ENCODE peak calls at places on chromosomes 6 and 20, in seven cellular contexts. V is right atrium auricular region, U is heart left ventricle, R is SK-N-SH, F is dorsolateral prefrontal cortex, T is PC-3, H is cardiac fibroblast. M is an unnamed sample.
A peak's percentile ranks its signal among the peaks of the same experiment; 100 is the strongest.

GRCh38 chr20:43579861-43580793 is 10.6 kb upstream of the IFT52 start:
- DNase-seq in V (no peak), U (no peak), R (no peak), F (no peak), T (peak; percentile 6), H (peak; percentile 43), M (no peak)

GRCh38 chr6:134123666-134124208 is 71.3 kb upstream of the SLC2A12 start:
- DNase-seq in V (no peak), U (no peak), R (peak; percentile 53), F (no peak), T (peak; percentile 74), H (peak; percentile 74), M (no peak)

GRCh38 chr20:58880994-58881752 is 28.7 kb downstream of the GNAS start:
- DNase-seq in V (no peak), U (no peak), R (no peak), F (no peak), T (peak; percentile 45), H (no peak), M (peak; percentile 45)

GRCh38 chr20:41783423-41784220 is 165.4 kb upstream of the CHD6 start:
- DNase-seq in V (no peak), U (no peak), R (no peak), F (no peak), T (no peak), H (no peak), M (no peak)

GRCh38 chr20:51318058-51318960 is 224.2 kb downstream of the NFATC2 start:
- DNase-seq in V (no peak), U (no peak), R (peak; percentile 78), F (no peak), T (peak; percentile 52), H (peak; percentile 24), M (no peak)

GRCh38 chr6:2770171-2770570 is 5.0 kb downstream of the WRNIP1 start:
- DNase-seq in V (no peak), U (peak; percentile 86), R (peak; percentile 71), F (no peak), T (no peak), H (no peak), M (no peak)

GRCh38 chr20:58746551-58747399 is 54.2 kb downstream of the NPEPL1 start:
- DNase-seq in V (peak; percentile 43), U (no peak), R (peak; percentile 31), F (no peak), T (no peak), H (peak; percentile 25), M (peak; percentile 43)

GRCh38 chr6:10531513-10531912 is 10.4 kb downstream of the GCNT2 start:
- DNase-seq in V (no peak), U (no peak), R (no peak), F (no peak), T (no peak), H (no peak), M (no peak)

GRCh38 chr6:113594726-113595125 is 262.4 kb upstream of the MARCKS start:
- DNase-seq in V (no peak), U (no peak), R (no peak), F (no peak), T (peak; percentile 1), H (no peak), M (no peak)

GRCh38 chr6:113596907-113597583 is 260.1 kb upstream of the MARCKS start:
- DNase-seq in V (no peak), U (peak; percentile 29), R (no peak), F (no peak), T (no peak), H (peak; percentile 39), M (no peak)

GRCh38 chr6:113596477-113596876 is 260.7 kb upstream of the MARCKS start:
- DNase-seq in V (no peak), U (no peak), R (no peak), F (no peak), T (no peak), H (no peak), M (no peak)

GRCh38 chr6:113598786-113599185 is 258.4 kb upstream of the MARCKS start:
- DNase-seq in V (no peak), U (no peak), R (no peak), F (no peak), T (no peak), H (no peak), M (no peak)

DNA sequence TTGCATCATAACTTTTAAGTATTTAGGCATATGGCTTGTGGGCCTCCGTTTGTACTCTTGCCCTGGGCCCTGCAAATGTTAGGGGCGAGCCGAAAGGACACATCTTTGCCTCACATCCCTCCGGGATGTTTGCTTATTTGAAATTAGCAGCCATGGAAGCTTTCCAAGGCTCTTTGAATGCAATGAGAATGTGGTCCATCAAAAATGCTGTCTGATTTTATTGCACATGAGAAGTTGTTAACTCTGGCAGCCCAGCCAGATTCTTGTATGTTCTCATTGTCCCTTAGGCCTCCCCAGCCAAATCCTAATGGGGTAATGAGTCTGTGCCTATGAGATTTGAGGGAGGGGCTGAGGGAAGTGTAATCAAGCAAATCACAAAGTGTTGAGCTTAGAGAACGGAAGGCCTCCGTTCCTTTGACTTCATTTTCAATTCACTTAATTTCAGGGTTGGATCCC is 261.2 kb upstream of the MARCKS start:
- DNase-seq in V (no peak), U (peak; percentile 31), R (no peak), F (no peak), T (no peak), H (peak; percentile 47), M (no peak)
- H3K4me3 ChIP-seq in V (no peak overlapping the region), U (no peak overlapping the region), R (no peak overlapping the region), F (no peak overlapping the region), T (no peak overlapping the region), H (no peak overlapping the region), M (no peak overlapping the region)

GRCh38 chr6:36945301-36945700 is 9.2 kb upstream of the PI16 start:
- DNase-seq in V (no peak), U (no peak), R (no peak), F (no peak), T (no peak), H (no peak), M (no peak)

GRCh38 chr6:36944650-36945049 is 9.9 kb upstream of the PI16 start:
- DNase-seq in V (no peak), U (no peak), R (no peak), F (no peak), T (no peak), H (no peak), M (peak; percentile 48)

GRCh38 chr6:36949636-36950035 is 4.9 kb upstream of the PI16 start:
- DNase-seq in V (no peak), U (no peak), R (no peak), F (no peak), T (peak; percentile 75), H (peak; percentile 32), M (no peak)

GRCh38 chr6:36947570-36948351 is 6.8 kb upstream of the PI16 start:
- DNase-seq in V (no peak), U (peak; percentile 12), R (no peak), F (peak; percentile 46), T (no peak), H (no peak), M (no peak)

DNA sequence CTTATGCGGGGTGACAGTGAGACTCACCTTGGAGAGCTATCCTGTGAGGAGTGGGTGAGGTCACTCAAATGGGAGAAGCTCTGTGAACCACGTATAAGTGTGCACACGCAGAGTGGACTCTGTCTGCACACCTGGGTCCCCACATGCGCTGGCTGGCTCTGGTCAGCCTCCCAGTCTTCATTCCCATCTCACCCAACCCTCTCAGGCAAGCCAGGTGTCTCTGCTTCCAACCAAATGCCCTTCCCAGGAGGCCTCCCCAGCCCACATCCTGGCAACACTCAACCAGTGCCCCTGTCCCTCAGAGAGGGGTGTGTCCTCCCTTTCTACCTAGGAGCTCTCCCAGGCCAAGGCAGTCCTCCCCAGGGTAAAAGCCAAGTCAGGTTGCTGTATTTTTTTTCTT is 8.0 kb upstream of the PI16 start:
- DNase-seq in V (no peak), U (no peak), R (no peak), F (no peak), T (no peak), H (no peak), M (peak; percentile 54)
- H3K4me3 ChIP-seq in V (no peak overlapping the region), U (no peak overlapping the region), R (no peak overlapping the region), F (no peak overlapping the region), T (no peak overlapping the region), H (no peak overlapping the region), M (no peak overlapping the region)

GRCh38 chr20:1953616-1954015 is 40.2 kb downstream of the PDYN start:
- DNase-seq in V (no peak), U (no peak), R (no peak), F (no peak), T (no peak), H (no peak), M (peak; percentile 71)

GRCh38 chr20:1951436-1952115 is 42.3 kb downstream of the PDYN start:
- DNase-seq in V (no peak), U (no peak), R (no peak), F (no peak), T (no peak), H (no peak), M (no peak)

GRCh38 chr20:1950836-1951235 is 43.0 kb downstream of the PDYN start:
- DNase-seq in V (no peak), U (no peak), R (no peak), F (no peak), T (no peak), H (no peak), M (peak; percentile 73)

GRCh38 chr20:1955289-1955688 is 38.6 kb downstream of the PDYN start:
- DNase-seq in V (peak; percentile 18), U (no peak), R (no peak), F (no peak), T (no peak), H (no peak), M (no peak)

DNA sequence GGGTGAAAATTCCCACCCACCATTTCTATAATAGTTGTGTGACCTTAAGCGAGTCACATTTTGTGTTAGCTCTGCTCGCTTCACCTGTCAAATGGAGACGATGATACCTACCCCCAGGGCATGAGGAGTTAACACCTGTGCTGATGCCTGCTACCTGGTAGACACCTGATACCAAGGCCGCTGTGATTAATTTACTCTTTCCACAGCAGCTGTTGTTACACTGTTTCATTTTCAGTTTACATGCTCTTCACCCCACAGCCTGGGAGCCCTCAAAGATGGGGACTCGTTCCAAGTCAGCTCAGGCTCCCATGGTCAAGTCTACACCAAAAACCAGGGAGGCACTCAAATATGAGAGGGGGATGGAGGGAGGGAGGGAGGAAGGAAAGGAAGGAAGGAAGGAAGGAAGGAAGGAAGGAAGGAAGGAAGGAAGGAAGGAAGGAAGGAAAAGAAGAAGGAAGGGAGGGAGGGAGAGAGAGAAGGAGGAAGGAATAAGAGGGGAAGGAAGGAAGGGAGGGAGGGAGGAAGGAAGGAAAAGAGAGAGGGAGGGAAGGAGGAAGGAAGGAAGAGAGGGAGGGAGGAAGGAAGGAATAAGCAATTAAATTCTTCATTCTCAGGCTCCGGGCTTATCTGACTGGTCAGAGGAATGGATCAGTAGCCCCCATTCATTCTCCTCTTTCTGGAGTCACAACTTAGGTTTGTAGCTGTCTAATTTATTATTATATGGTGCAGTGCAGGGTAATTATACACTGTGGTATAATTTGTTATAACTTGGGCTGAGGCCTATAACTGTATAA is 40.9 kb downstream of the PDYN start:
- DNase-seq in V (no peak), U (no peak), R (no peak), F (no peak), T (no peak), H (no peak), M (no peak)
- H3K4me3 ChIP-seq in V (no peak overlapping the region), U (no peak overlapping the region), R (no peak overlapping the region), F (no peak overlapping the region), T (no peak overlapping the region), H (no peak overlapping the region), M (no peak overlapping the region)

DNA sequence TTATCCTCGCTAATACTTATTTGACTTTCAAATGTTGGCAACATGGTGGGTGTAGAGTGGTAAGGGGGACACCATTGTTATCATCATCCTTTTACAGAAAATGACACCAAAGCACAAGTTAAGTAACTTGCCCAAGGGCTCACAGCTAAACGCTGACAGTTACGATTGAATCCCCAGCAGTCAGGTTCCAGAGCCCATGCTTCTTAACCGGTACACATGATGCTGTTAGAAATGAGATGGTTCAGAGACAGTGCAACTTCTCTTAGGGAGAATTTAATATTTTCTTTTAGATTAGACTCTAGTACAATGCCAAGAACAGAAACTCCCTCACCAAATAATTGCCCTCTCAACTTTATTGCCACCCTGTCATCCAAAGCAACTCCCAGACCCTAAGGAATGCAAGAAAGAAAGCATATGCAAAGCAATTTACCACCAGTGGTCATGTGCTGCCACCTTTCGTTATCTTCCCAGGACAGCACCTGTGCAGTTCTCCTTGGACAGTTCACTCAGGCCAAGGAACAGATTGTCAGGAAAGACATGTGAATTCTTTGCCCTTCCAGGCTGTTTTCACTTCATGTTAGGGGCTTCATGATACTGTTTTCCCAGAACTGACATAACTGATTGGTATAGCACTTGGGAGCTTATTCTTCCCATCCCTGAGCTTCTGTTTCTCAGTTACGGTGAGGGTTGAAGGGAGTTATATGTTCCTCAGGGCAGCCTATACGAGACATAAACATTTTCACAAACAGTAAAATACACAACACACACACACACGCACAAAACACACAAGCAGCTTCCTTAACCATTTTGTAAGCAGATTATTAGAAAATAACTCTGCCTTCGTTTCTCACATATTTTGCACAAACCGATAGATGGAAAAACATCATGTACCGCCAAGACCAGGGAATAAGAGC is 5.1 kb downstream of the HLA-DMA start:
- DNase-seq in V (no peak), U (no peak), R (peak; percentile 21), F (no peak), T (peak; percentile 75), H (peak; percentile 43), M (no peak)
- H3K4me3 ChIP-seq in V (no peak overlapping the region), U (no peak overlapping the region), R (no peak overlapping the region), F (no peak overlapping the region), T (no peak overlapping the region), H (no peak overlapping the region), M (no peak overlapping the region)

M was measured in lower leg skin.